ENCODE peak calls at places on chromosomes 7 and 10, in five cellular contexts. B is CD8-positive, alpha-beta memory T cell; X is EL; S is LoVo; Z is stimulated activated CD4-positive, alpha-beta T cell treated with anti-CD3 and anti-CD28 coated beads, TNF-alpha, amount 100 ng/mL, for 24 hours. H is an unnamed sample.

GRCh38 chr7:99102809-99103690 is 40.9 kb downstream of the SMURF1 start:
- DNase-seq in B (no peak), X (peak; percentile 82), S (peak; percentile 34), Z (peak; percentile 10), H (peak; percentile 21)

GRCh38 chr7:41643616-41644015 is 59.3 kb downstream of the INHBA start:
- DNase-seq in B (no peak), X (no peak), S (no peak), Z (no peak), H (no peak)

GRCh38 chr10:42979181-42979580 is 97.7 kb upstream of the RET start:
- DNase-seq in B (peak; percentile 26), X (no peak), S (no peak), Z (no peak), H (no peak)

GRCh38 chr7:139095194-139095659 is 14.3 kb downstream of the ZC3HAV1 start:
- DNase-seq in B (peak; percentile 91), X (no peak), S (no peak), Z (peak; percentile 55), H (peak; percentile 81)

GRCh38 chr10:69360485-69361302 is 56.0 kb downstream of the TACR2 start:
- DNase-seq in B (no peak), X (peak; percentile 88), S (peak; percentile 70), Z (no peak), H (no peak)

GRCh38 chr7:151776876-151777510 is 99.9 kb downstream of the PRKAG2 start:
- DNase-seq in B (no peak), X (no peak), S (no peak), Z (no peak), H (no peak)

GRCh38 chr7:159253657-159254056 is 109.0 kb upstream of the VIPR2 start:
- DNase-seq in B (no peak), X (no peak), S (no peak), Z (no peak), H (no peak)

GRCh38 chr7:27251136-27251512 is 8.5 kb downstream of the EVX1 start:
- DNase-seq in B (no peak), X (no peak), S (no peak), Z (no peak), H (no peak)

GRCh38 chr7:16754869-16755317 is 1.3 kb downstream of the TSPAN13 start:
- DNase-seq in B (no peak), X (no peak), S (no peak), Z (no peak), H (no peak)

GRCh38 chr10:109427421-109427820 is 495.9 kb downstream of the XPNPEP1 start:
- DNase-seq in B (no peak), X (peak; percentile 48), S (no peak), Z (no peak), H (no peak)

GRCh38 chr10:46543379-46544014 is 13.0 kb downstream of the GPRIN2 start:
- DNase-seq in B (peak; percentile 47), X (no peak), S (no peak), Z (no peak), H (no peak)

GRCh38 chr7:1242129-1242572 is 9.5 kb downstream of the UNCX start:
- DNase-seq in B (no peak), X (no peak), S (no peak), Z (no peak), H (no peak)

GRCh38 chr7:81264116-81264515 is 345.3 kb upstream of the SEMA3C start:
- DNase-seq in B (no peak), X (no peak), S (no peak), Z (no peak), H (no peak)

GRCh38 chr10:92880233-92880861 is 32.0 kb downstream of the EXOC6 start:
- DNase-seq in B (no peak), X (peak; percentile 52), S (peak; percentile 39), Z (no peak), H (peak; percentile 10)

GRCh38 chr7:158816271-158816670 is 13.0 kb downstream of the ESYT2 start:
- DNase-seq in B (no peak), X (no peak), S (no peak), Z (no peak), H (no peak)

GRCh38 chr7:39461263-39461662 is 104.9 kb upstream of the YAE1 start:
- DNase-seq in B (no peak), X (no peak), S (no peak), Z (no peak), H (no peak)

GRCh38 chr10:35605191-35605590 is at the start of gene GJD4:
- DNase-seq in B (no peak), X (no peak), S (no peak), Z (no peak), H (no peak)

GRCh38 chr7:73738612-73739386 is at the start of gene ABHD11:
- DNase-seq in B (peak; percentile 98), X (peak; percentile 92), S (peak; percentile 100), Z (peak; percentile 99), H (peak; percentile 87)

H was measured in GM12864.